ENCODE peak calls at places on chromosomes 6 and 20, in seven cellular contexts. J, Q, U, F, M, R and K are unnamed samples.

GRCh38 chr6:111958534-111958933 is 85.3 kb upstream of the FYN start:
- DNase-seq in R (no peak), Q (no peak), M (no peak), F (no peak), J (no peak), U (no peak), K (no peak)

GRCh38 chr6:145372671-145373123 is 362.6 kb downstream of the EPM2A start:
- DNase-seq in U (no peak), R (peak; percentile 34), F (peak; percentile 21), J (no peak), M (no peak), Q (peak; percentile 27), K (peak; percentile 27)

GRCh38 chr20:437787-438486 is 24.4 kb downstream of the TBC1D20 start:
- DNase-seq in U (no peak), F (no peak), R (no peak), Q (no peak), J (no peak), M (no peak), K (peak; percentile 58)

GRCh38 chr20:23039136-23039875 is 4.2 kb downstream of the SSTR4 start:
- DNase-seq in F (no peak), M (no peak), U (no peak), R (no peak), Q (no peak), J (no peak), K (no peak)

GRCh38 chr6:21739838-21740237 is 146.3 kb downstream of the SOX4 start:
- DNase-seq in Q (peak; percentile 36), M (no peak), R (no peak), U (no peak), J (no peak), F (no peak), K (no peak)

GRCh38 chr20:17796096-17796563 is 96.4 kb downstream of the BANF2 start:
- DNase-seq in M (no peak), R (peak; percentile 91), F (no peak), Q (peak; percentile 46), J (peak; percentile 65), U (no peak), K (no peak)

GRCh38 chr20:62321521-62321948 is 18.7 kb downstream of the ADRM1 start:
- DNase-seq in U (no peak), F (no peak), Q (no peak), R (peak; percentile 6), M (no peak), J (no peak), K (no peak)

GRCh38 chr20:44019638-44020335 is 105.1 kb downstream of the TOX2 start:
- DNase-seq in M (no peak), J (no peak), U (no peak), R (no peak), F (no peak), Q (peak; percentile 37), K (peak; percentile 92)

GRCh38 chr20:63502671-63503172 is 3.8 kb upstream of the EEF1A2 start:
- DNase-seq in U (no peak), J (peak; percentile 25), R (no peak), Q (no peak), F (no peak), M (no peak), K (no peak)

GRCh38 chr6:91659881-91660280 is 1073.0 kb upstream of the MAP3K7 start:
- DNase-seq in M (no peak), U (no peak), Q (no peak), R (no peak), J (no peak), F (no peak), K (no peak)

GRCh38 chr6:157574851-157575424 is 193.9 kb downstream of the ZDHHC14 start:
- DNase-seq in Q (no peak), J (no peak), M (no peak), F (no peak), U (no peak), R (no peak), K (no peak)

GRCh38 chr20:40882173-40882572 is 146.4 kb upstream of the TOP1 start:
- DNase-seq in J (no peak), R (no peak), M (no peak), F (no peak), Q (no peak), U (no peak), K (peak; percentile 97)

GRCh38 chr6:29853245-29853644 is 25.6 kb downstream of the HLA-G start:
- DNase-seq in R (no peak), F (no peak), J (no peak), Q (no peak), M (no peak), U (no peak), K (no peak)

GRCh38 chr6:57324538-57324937 is 7.1 kb downstream of the PRIM2 start:
- DNase-seq in J (no peak), Q (no peak), R (peak; percentile 73), U (no peak), F (no peak), M (no peak), K (no peak)

GRCh38 chr20:47318596-47319516 is 37.6 kb downstream of the ZMYND8 start:
- DNase-seq in M (peak; percentile 57), J (peak; percentile 92), U (no peak), Q (peak; percentile 75), R (peak; percentile 70), F (no peak), K (no peak)

GRCh38 chr20:59406446-59406845 is 106.0 kb downstream of the EDN3 start:
- DNase-seq in F (no peak), R (no peak), U (no peak), M (no peak), J (no peak), Q (no peak), K (no peak)

GRCh38 chr6:67766061-67766460 is 869.0 kb upstream of the ADGRB3 start:
- DNase-seq in Q (peak; percentile 86), U (no peak), F (no peak), R (no peak), J (no peak), M (no peak), K (no peak)

DNA sequence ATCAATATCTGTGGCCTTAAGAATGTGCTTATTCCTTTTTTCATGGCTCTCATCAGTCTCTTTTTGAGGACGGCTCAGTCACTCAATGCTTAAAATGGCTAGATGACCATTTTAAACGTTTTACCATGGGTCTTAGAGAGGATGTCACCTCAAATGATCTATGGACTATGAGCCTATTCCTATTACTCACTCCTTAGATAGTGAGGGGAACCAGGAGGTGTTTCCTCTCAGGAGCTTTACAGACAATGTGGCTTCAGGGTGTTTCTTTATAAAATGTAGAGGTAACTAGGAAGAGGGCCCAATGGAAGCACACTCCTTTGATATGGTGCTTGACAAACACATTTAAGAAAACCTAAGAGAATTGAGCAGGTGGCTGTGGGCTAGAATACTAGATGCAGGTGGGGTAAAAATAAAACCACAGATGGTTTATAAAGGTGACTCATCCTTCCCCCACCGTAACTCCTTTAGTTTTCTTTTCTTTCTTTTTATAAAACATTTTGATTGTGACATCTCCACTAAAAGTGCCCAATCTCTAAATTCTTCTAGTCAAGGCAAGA is 1.5 kb upstream of the TMEM200A start:
- DNase-seq in M (no peak), R (no peak), Q (no peak), U (no peak), F (no peak), J (no peak), K (peak; percentile 72)
- H3K4me3 ChIP-seq in M (no peak overlapping the region), R (peak overlapping the region; percentile 94), Q (no peak overlapping the region), U (no peak overlapping the region), F (peak overlapping the region; percentile 88), J (no peak overlapping the region), K (no peak overlapping the region)

GRCh38 chr20:35617397-35618031 is 1.9 kb downstream of the SPAG4 start:
- DNase-seq in Q (peak; percentile 49), F (no peak), J (peak; percentile 58), R (peak; percentile 46), U (no peak), M (peak; percentile 40), K (no peak)

GRCh38 chr20:35616465-35617396 is 1.1 kb downstream of the SPAG4 start:
- DNase-seq in R (peak; percentile 90), U (no peak), F (peak; percentile 98), M (peak; percentile 68), Q (peak; percentile 98), J (peak; percentile 93), K (peak; percentile 99)

GRCh38 chr20:35619196-35620095 is 3.8 kb downstream of the SPAG4 start:
- DNase-seq in F (peak; percentile 54), Q (peak; percentile 79), U (no peak), J (peak; percentile 83), R (peak; percentile 85), M (peak; percentile 89), K (peak; percentile 57)

GRCh38 chr20:35618372-35619131 is 2.9 kb downstream of the SPAG4 start:
- DNase-seq in R (peak; percentile 44), J (peak; percentile 55), Q (peak; percentile 23), U (no peak), F (no peak), M (no peak), K (no peak)

GRCh38 chr20:35618032-35618371 is 2.4 kb downstream of the SPAG4 start:
- DNase-seq in M (no peak), F (no peak), J (no peak), Q (no peak), U (no peak), R (no peak), K (no peak)
- H3K4me3 ChIP-seq in M (peak overlapping the region; percentile 71), F (peak overlapping the region; percentile 64), J (peak overlapping the region; percentile 66), Q (peak overlapping the region; percentile 59), U (no peak overlapping the region), R (peak overlapping the region; percentile 72), K (no peak overlapping the region)

GRCh38 chr6:1313364-1313754 is 1.5 kb downstream of the FOXQ1 start:
- DNase-seq in R (peak; percentile 58), Q (no peak), U (no peak), J (no peak), M (no peak), F (no peak), K (no peak)
- H3K4me3 ChIP-seq in R (no peak overlapping the region), Q (peak overlapping the region; percentile 75), U (peak overlapping the region; percentile 25), J (peak overlapping the region; percentile 54), M (peak overlapping the region; percentile 53), F (peak overlapping the region; percentile 7), K (no peak overlapping the region)

GRCh38 chr6:165661416-165662001 is 1.5 kb downstream of the PDE10A start:
- DNase-seq in Q (no peak), F (no peak), R (no peak), J (no peak), M (no peak), U (no peak), K (no peak)

GRCh38 chr6:165662041-165662491 is 975 bp downstream of the PDE10A start:
- DNase-seq in U (no peak), R (peak; percentile 22), Q (peak; percentile 14), F (no peak), M (no peak), J (no peak), K (no peak)

GRCh38 chr6:165662671-165663282 is at the start of gene PDE10A:
- DNase-seq in F (no peak), R (peak; percentile 24), U (no peak), Q (peak; percentile 19), M (no peak), J (no peak), K (no peak)

GRCh38 chr6:165659945-165660862 is 2.8 kb downstream of the PDE10A start:
- DNase-seq in J (no peak), U (no peak), M (no peak), F (no peak), Q (no peak), R (no peak), K (no peak)

DNA sequence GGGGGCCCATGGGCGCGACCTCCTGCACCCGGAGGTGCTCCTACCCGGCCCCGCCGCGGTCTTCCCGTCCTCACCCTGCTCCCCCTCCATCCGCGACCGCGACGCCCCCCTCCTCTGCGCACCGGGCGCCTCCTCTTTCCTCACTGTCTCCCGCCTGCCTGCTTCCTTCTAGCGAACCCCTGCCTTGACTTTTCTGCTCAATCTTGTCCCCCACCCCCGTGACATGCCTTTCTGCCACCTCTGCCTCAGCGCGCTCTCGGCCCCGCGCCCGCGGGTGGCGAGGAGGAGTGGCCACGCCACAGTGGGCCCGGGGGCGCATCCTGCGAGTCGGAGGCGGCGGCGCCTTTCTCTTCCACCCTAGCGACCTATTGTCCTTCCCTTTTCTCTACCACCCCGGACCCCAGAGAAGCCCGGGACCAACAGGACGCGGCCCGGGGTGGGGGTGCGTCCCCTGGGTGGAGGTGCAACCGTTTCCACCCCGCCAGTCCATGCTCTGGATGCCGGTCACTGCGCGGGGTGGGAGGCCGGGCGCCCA is 2.1 kb downstream of the PDE10A start:
- DNase-seq in U (no peak), Q (no peak), F (no peak), R (no peak), J (no peak), M (no peak), K (no peak)
- H3K4me3 ChIP-seq in U (peak overlapping the region; percentile 36), Q (no peak overlapping the region), F (peak overlapping the region; percentile 37), R (peak overlapping the region; percentile 75), J (peak overlapping the region; percentile 56), M (peak overlapping the region; percentile 55), K (no peak overlapping the region)